ENCODE peak calls at places on chromosomes 2 and 18, in six cellular contexts. E is uterus; D is cardiac muscle cell; A is AG10803; I is GM23248; J is stimulated activated naive CD8-positive, alpha-beta T cell treated with anti-CD3 and anti-CD28 coated beads, Interleukin-15, amount 100 ng/mL, for 72 hours. M is an unnamed sample.

GRCh38 chr2:100260712-100261620 is 61.3 kb downstream of the LONRF2 start:
- DNase-seq in E (peak), D (peak), A (peak), I (peak), J (no peak), M (no peak)

GRCh38 chr18:23618862-23619387 is 32.6 kb upstream of the NPC1 start:
- DNase-seq in E (peak), D (peak), A (no peak), I (no peak), J (no peak), M (no peak)

GRCh38 chr2:239693761-239694415 is 293.1 kb upstream of the HDAC4 start:
- DNase-seq in E (no peak), D (no peak), A (no peak), I (no peak), J (no peak), M (no peak)

GRCh38 chr2:86037141-86037794 is 68.4 kb downstream of the POLR1A start:
- DNase-seq in E (peak), D (no peak), A (peak), I (peak), J (no peak), M (peak)

GRCh38 chr2:41933585-41934322 is 114.1 kb upstream of the PKDCC start:
- DNase-seq in E (peak), D (no peak), A (peak), I (peak), J (no peak), M (no peak)

GRCh38 chr18:44950685-44951195 is 270.1 kb downstream of the SETBP1 start:
- DNase-seq in E (no peak), D (no peak), A (no peak), I (no peak), J (no peak), M (no peak)

GRCh38 chr2:222288590-222289279 is 10.1 kb downstream of the PAX3 start:
- DNase-seq in E (no peak), D (no peak), A (no peak), I (no peak), J (no peak), M (no peak)

GRCh38 chr18:79572093-79572780 is 107.4 kb upstream of the CTDP1 start:
- DNase-seq in E (no peak), D (no peak), A (no peak), I (no peak), J (no peak), M (no peak)

GRCh38 chr2:44770221-44771187 is 171.0 kb upstream of the SIX3 start:
- DNase-seq in E (no peak), D (no peak), A (no peak), I (no peak), J (no peak), M (no peak)

GRCh38 chr18:8771930-8772329 is 66.6 kb downstream of the MTCL1 start:
- DNase-seq in E (no peak), D (no peak), A (peak), I (peak), J (no peak), M (no peak)

GRCh38 chr2:102063360-102063947 is 71.7 kb downstream of the IL1R2 start:
- DNase-seq in E (peak), D (peak), A (peak), I (peak), J (no peak), M (no peak)

GRCh38 chr2:10288606-10289005 is 14.1 kb upstream of the HPCAL1 start:
- DNase-seq in E (no peak), D (no peak), A (no peak), I (no peak), J (no peak), M (no peak)

GRCh38 chr2:150526827-150527226 is 39.4 kb upstream of the RND3 start:
- DNase-seq in E (no peak), D (no peak), A (peak), I (peak), J (no peak), M (no peak)

GRCh38 chr2:9280204-9280603 is 73.6 kb downstream of the ASAP2 start:
- DNase-seq in E (no peak), D (no peak), A (no peak), I (no peak), J (no peak), M (no peak)

GRCh38 chr18:48962857-48963554 is 12.2 kb upstream of the SMAD7 start:
- DNase-seq in E (no peak), D (no peak), A (peak), I (peak), J (no peak), M (no peak)

GRCh38 chr2:141331127-141331526 is 799.7 kb downstream of the LRP1B start:
- DNase-seq in E (no peak), D (no peak), A (peak), I (peak), J (no peak), M (no peak)

GRCh38 chr2:56801770-56802169 is 618.0 kb downstream of the CCDC85A start:
- DNase-seq in E (no peak), D (no peak), A (peak), I (peak), J (no peak), M (no peak)

GRCh38 chr18:42544901-42545300 is 570.6 kb downstream of the RIT2 start:
- DNase-seq in E (no peak), D (no peak), A (no peak), I (no peak), J (no peak), M (no peak)

GRCh38 chr2:217935901-217936684 is 66.7 kb downstream of the TNS1 start:
- DNase-seq in E (no peak), D (no peak), A (peak), I (peak), J (no peak), M (no peak)

GRCh38 chr18:78735131-78736014 is 244.2 kb upstream of the SALL3 start:
- DNase-seq in E (no peak), D (no peak), A (no peak), I (no peak), J (no peak), M (no peak)

GRCh38 chr2:113895301-113895700 is 5.4 kb downstream of the ACTR3 start:
- DNase-seq in E (no peak), D (no peak), A (no peak), I (peak), J (no peak), M (no peak)

GRCh38 chr2:19330436-19330835 is 28.0 kb downstream of the OSR1 start:
- DNase-seq in E (no peak), D (no peak), A (no peak), I (no peak), J (no peak), M (no peak)

GRCh38 chr2:3264010-3264744 is 113.4 kb downstream of the EIPR1 start:
- DNase-seq in E (no peak), D (peak), A (no peak), I (no peak), J (no peak), M (no peak)

GRCh38 chr2:121529439-121530209 is 1.1 kb upstream of the RNU4ATAC start:
- DNase-seq in E (peak), D (peak), A (peak), I (peak), J (no peak), M (no peak)

GRCh38 chr18:66872277-66872676 is 268.4 kb upstream of the CDH19 start:
- DNase-seq in E (no peak), D (peak), A (no peak), I (no peak), J (no peak), M (no peak)

GRCh38 chr2:144132357-144132756 is 387.6 kb downstream of the ZEB2 start:
- DNase-seq in E (no peak), D (no peak), A (peak), I (peak), J (no peak), M (no peak)

GRCh38 chr2:162029287-162029901 is 44.6 kb downstream of the DPP4 start:
- DNase-seq in E (no peak), D (no peak), A (peak), I (peak), J (no peak), M (no peak)

GRCh38 chr2:42602218-42602936 is 33.9 kb downstream of the MTA3 start:
- DNase-seq in E (no peak), D (no peak), A (no peak), I (no peak), J (no peak), M (no peak)

GRCh38 chr18:59733411-59733810 is 36.2 kb upstream of the CCBE1 start:
- DNase-seq in E (no peak), D (no peak), A (peak), I (peak), J (no peak), M (no peak)

GRCh38 chr18:25190468-25190867 is 161.5 kb downstream of the ZNF521 start:
- DNase-seq in E (no peak), D (no peak), A (no peak), I (no peak), J (no peak), M (no peak)

GRCh38 chr2:29174937-29175336 is 59.7 kb downstream of the CLIP4 start:
- DNase-seq in E (no peak), D (no peak), A (no peak), I (no peak), J (no peak), M (no peak)

GRCh38 chr2:223041527-223042109 is 10.4 kb upstream of the KCNE4 start:
- DNase-seq in E (peak), D (no peak), A (peak), I (peak), J (no peak), M (no peak)

GRCh38 chr2:27442282-27442980 is at the start of gene KRTCAP3:
- DNase-seq in E (no peak), D (peak), A (no peak), I (no peak), J (no peak), M (peak)

GRCh38 chr2:42954227-42954962 is 162.0 kb upstream of the HAAO start:
- DNase-seq in E (no peak), D (no peak), A (peak), I (no peak), J (no peak), M (no peak)